ENCODE peak calls at places on chromosomes 16 and 17, in eight cellular contexts. K, U, Z, R, H, O, G and X are unnamed samples.

GRCh38 chr16:89395150-89396142 is 94.9 kb downstream of the ANKRD11 start:
- DNase-seq in K (peak; percentile 72), U (peak; percentile 89), Z (peak; percentile 91), R (no peak), H (no peak), O (no peak), G (peak; percentile 81), X (no peak)

GRCh38 chr17:65088621-65089385 is 32.3 kb upstream of the GNA13 start:
- DNase-seq in K (no peak), U (peak; percentile 98), Z (no peak), R (no peak), H (no peak), O (no peak), G (no peak), X (no peak)

GRCh38 chr16:16861546-16861945 is 482.6 kb downstream of the NPIPA7 start:
- DNase-seq in K (no peak), U (peak; percentile 3), Z (peak; percentile 49), R (peak; percentile 28), H (peak; percentile 28), O (peak; percentile 57), G (peak; percentile 41), X (peak; percentile 11)

GRCh38 chr16:19210175-19210924 is 42.3 kb downstream of the SYT17 start:
- DNase-seq in K (no peak), U (peak; percentile 13), Z (no peak), R (no peak), H (no peak), O (no peak), G (peak; percentile 15), X (no peak)

GRCh38 chr16:87496101-87496801 is 3.4 kb upstream of the ZCCHC14 start:
- DNase-seq in K (no peak), U (no peak), Z (no peak), R (no peak), H (peak; percentile 44), O (peak; percentile 19), G (no peak), X (no peak)

GRCh38 chr17:77377836-77378235 is 237.1 kb downstream of the SEC14L1 start:
- DNase-seq in K (no peak), U (no peak), Z (no peak), R (no peak), H (no peak), O (no peak), G (no peak), X (no peak)

GRCh38 chr17:59425085-59425901 is 93.8 kb downstream of the YPEL2 start:
- DNase-seq in K (no peak), U (no peak), Z (no peak), R (no peak), H (no peak), O (no peak), G (no peak), X (no peak)

GRCh38 chr17:17091856-17092756 is 49.8 kb downstream of the MPRIP start:
- DNase-seq in K (no peak), U (no peak), Z (no peak), R (no peak), H (no peak), O (no peak), G (no peak), X (no peak)

GRCh38 chr16:10692470-10692869 is 2.3 kb downstream of the TEKT5 start:
- DNase-seq in K (no peak), U (no peak), Z (no peak), R (no peak), H (no peak), O (no peak), G (no peak), X (no peak)

GRCh38 chr17:74737299-74738050 is 419 bp downstream of the RAB37 start:
- DNase-seq in K (no peak), U (no peak), Z (no peak), R (no peak), H (peak; percentile 37), O (peak; percentile 60), G (no peak), X (peak; percentile 41)

GRCh38 chr16:194516-194915 is 14.3 kb downstream of the HBQ1 start:
- DNase-seq in K (no peak), U (no peak), Z (no peak), R (no peak), H (no peak), O (no peak), G (no peak), X (no peak)

GRCh38 chr16:75550211-75550662 is 5.8 kb downstream of the TMEM231 start:
- DNase-seq in K (no peak), U (peak; percentile 38), Z (peak; percentile 20), R (no peak), H (peak; percentile 39), O (peak; percentile 42), G (peak; percentile 86), X (peak; percentile 37)

GRCh38 chr16:71895679-71896385 is 501 bp downstream of the IST1 start:
- DNase-seq in K (no peak), U (peak; percentile 39), Z (peak; percentile 15), R (peak; percentile 14), H (no peak), O (no peak), G (no peak), X (no peak)

GRCh38 chr17:63826468-63827001 is 696 bp upstream of the PSMC5 start:
- DNase-seq in K (no peak), U (no peak), Z (peak; percentile 23), R (no peak), H (no peak), O (no peak), G (no peak), X (no peak)

GRCh38 chr16:68219708-68220378 is 16.1 kb downstream of the ESRP2 start:
- DNase-seq in K (no peak), U (no peak), Z (no peak), R (no peak), H (no peak), O (no peak), G (no peak), X (no peak)

GRCh38 chr17:31915456-31916100 is 14.1 kb upstream of the UTP6 start:
- DNase-seq in K (no peak), U (peak; percentile 15), Z (no peak), R (no peak), H (no peak), O (no peak), G (no peak), X (no peak)

GRCh38 chr17:27888945-27889344 is 4.2 kb downstream of the LYRM9 start:
- DNase-seq in K (no peak), U (no peak), Z (no peak), R (no peak), H (no peak), O (no peak), G (no peak), X (no peak)

GRCh38 chr16:2147378-2147777 is 1.0 kb upstream of the RAB26 start:
- DNase-seq in K (no peak), U (no peak), Z (no peak), R (no peak), H (no peak), O (no peak), G (no peak), X (no peak)

GRCh38 chr17:3808701-3809100 is 7.7 kb upstream of the ITGAE start:
- DNase-seq in K (no peak), U (no peak), Z (no peak), R (no peak), H (no peak), O (no peak), G (no peak), X (no peak)

GRCh38 chr17:39777534-39778365 is 40.0 kb downstream of the GRB7 start:
- DNase-seq in K (no peak), U (no peak), Z (no peak), R (no peak), H (no peak), O (no peak), G (no peak), X (no peak)

GRCh38 chr16:88538366-88539060 is 31.7 kb upstream of the ZC3H18 start:
- DNase-seq in K (no peak), U (no peak), Z (no peak), R (no peak), H (no peak), O (no peak), G (no peak), X (no peak)

GRCh38 chr17:71985111-71986039 is 135.4 kb upstream of the SOX9 start:
- DNase-seq in K (no peak), U (peak; percentile 86), Z (no peak), R (no peak), H (no peak), O (no peak), G (no peak), X (no peak)

GRCh38 chr17:63932008-63932561 is at the start of gene CD79B:
- DNase-seq in K (no peak), U (no peak), Z (no peak), R (no peak), H (peak; percentile 35), O (peak; percentile 49), G (no peak), X (peak; percentile 36)

GRCh38 chr16:30377812-30378235 is 3.2 kb downstream of the MYL11 start:
- DNase-seq in K (peak; percentile 50), U (peak; percentile 60), Z (peak; percentile 91), R (peak; percentile 86), H (peak; percentile 87), O (peak; percentile 88), G (peak; percentile 92), X (peak; percentile 84)

GRCh38 chr16:4369006-4369766 is 2.5 kb upstream of the VASN start:
- DNase-seq in K (no peak), U (peak; percentile 54), Z (peak; percentile 67), R (no peak), H (no peak), O (no peak), G (no peak), X (no peak)

GRCh38 chr16:68094614-68094934 is 9.4 kb downstream of the NFATC3 start:
- DNase-seq in K (no peak), U (no peak), Z (no peak), R (no peak), H (no peak), O (no peak), G (no peak), X (no peak)

GRCh38 chr16:57504491-57504890 is 18.2 kb upstream of the DOK4 start:
- DNase-seq in K (no peak), U (no peak), Z (no peak), R (no peak), H (no peak), O (no peak), G (no peak), X (no peak)

GRCh38 chr16:83027973-83028372 is 401.2 kb downstream of the CDH13 start:
- DNase-seq in K (no peak), U (no peak), Z (no peak), R (no peak), H (no peak), O (no peak), G (no peak), X (no peak)

GRCh38 chr16:51131619-51132018 is 19.5 kb downstream of the SALL1 start:
- DNase-seq in K (no peak), U (no peak), Z (no peak), R (no peak), H (no peak), O (no peak), G (no peak), X (no peak)